ENCODE peak calls at places on chromosomes 1 and 21, in six cellular contexts. S is Peyer's patch; M is tibial nerve; I is small intestine; H is endodermal cell; Q is CD8-positive, alpha-beta T cell. B is an unnamed sample.

GRCh38 chr1:214552174-214552608 is 789 bp upstream of the PTPN14 start:
- DNase-seq in M (peak), S (peak), Q (no peak), I (peak), H (peak), B (peak)

GRCh38 chr1:3116560-3116959 is 47.6 kb downstream of the PRDM16 start:
- DNase-seq in I (no peak), Q (no peak), M (no peak), S (no peak), H (no peak), B (no peak)

GRCh38 chr1:215835951-215836350 is 268.8 kb downstream of the KCTD3 start:
- DNase-seq in I (no peak), M (no peak), Q (no peak), S (no peak), H (no peak), B (no peak)

GRCh38 chr1:51518730-51519047 is 377 bp downstream of the EPS15 start:
- DNase-seq in Q (peak), M (no peak), H (no peak), I (peak), S (peak), B (no peak)

GRCh38 chr21:25518491-25518911 is 88.8 kb downstream of the MRPL39 start:
- DNase-seq in I (no peak), S (no peak), M (no peak), H (peak), Q (no peak), B (no peak)

GRCh38 chr1:246324711-246325110 is 182.4 kb downstream of the SMYD3 start:
- DNase-seq in H (peak), Q (no peak), S (no peak), M (no peak), I (no peak), B (no peak)

GRCh38 chr1:218658899-218659298 is 313.8 kb downstream of the TGFB2 start:
- DNase-seq in H (no peak), Q (no peak), M (no peak), I (no peak), S (no peak), B (no peak)

GRCh38 chr21:25717491-25718139 is 17.1 kb downstream of the ATP5PF start:
- DNase-seq in S (no peak), Q (no peak), H (no peak), I (no peak), M (no peak), B (no peak)

GRCh38 chr1:80064524-80064923 is 1058.0 kb upstream of the ADGRL4 start:
- DNase-seq in S (no peak), H (no peak), Q (no peak), I (no peak), M (no peak), B (no peak)

GRCh38 chr21:28074676-28075075 is 918.0 kb downstream of the LTN1 start:
- DNase-seq in S (no peak), H (no peak), I (no peak), M (no peak), Q (no peak), B (no peak)

GRCh38 chr1:218546314-218546713 is 201.2 kb downstream of the TGFB2 start:
- DNase-seq in M (no peak), S (no peak), Q (no peak), I (no peak), H (no peak), B (no peak)

GRCh38 chr21:28518620-28519019 is 474.1 kb downstream of the LTN1 start:
- DNase-seq in S (no peak), H (no peak), Q (no peak), I (no peak), M (no peak), B (no peak)

GRCh38 chr21:16239659-16240265 is 510.0 kb downstream of the USP25 start:
- DNase-seq in Q (no peak), S (no peak), H (peak), M (no peak), I (no peak), B (no peak)

GRCh38 chr1:54273092-54273836 is 73.3 kb downstream of the MRPL37 start:
- DNase-seq in H (peak), S (no peak), I (peak), M (peak), Q (no peak), B (peak)

GRCh38 chr1:58465825-58466617 is 80.5 kb downstream of the OMA1 start:
- DNase-seq in S (no peak), I (no peak), Q (no peak), H (no peak), M (no peak), B (no peak)

GRCh38 chr21:43283136-43283924 is 114.5 kb downstream of the CRYAA start:
- DNase-seq in S (no peak), I (no peak), Q (no peak), M (no peak), H (no peak), B (no peak)

GRCh38 chr1:162016616-162017015 is 7.1 kb downstream of the OLFML2B start:
- DNase-seq in M (no peak), I (no peak), H (no peak), S (no peak), Q (no peak), B (no peak)

GRCh38 chr1:1217621-1218523 is 3.9 kb upstream of the TNFRSF4 start:
- DNase-seq in Q (no peak), H (peak), M (no peak), I (no peak), S (no peak), B (no peak)

GRCh38 chr1:24104854-24105253 is 7.1 kb downstream of the MYOM3 start:
- DNase-seq in I (no peak), M (no peak), Q (no peak), S (no peak), H (no peak), B (no peak)

GRCh38 chr1:89523597-89524368 is 846 bp upstream of the LRRC8B start:
- DNase-seq in Q (peak), H (peak), M (no peak), I (peak), S (peak), B (no peak)

GRCh38 chr1:55592122-55592521 is 377.0 kb upstream of the USP24 start:
- DNase-seq in S (no peak), H (no peak), Q (no peak), I (no peak), M (no peak), B (no peak)

GRCh38 chr1:3575953-3576352 is 35.4 kb downstream of the MEGF6 start:
- DNase-seq in I (no peak), Q (no peak), S (no peak), M (no peak), H (no peak), B (no peak)

GRCh38 chr1:206769331-206769731 is 1.2 kb upstream of the IL19 start:
- DNase-seq in I (peak), S (no peak), Q (no peak), H (no peak), M (no peak), B (no peak)

GRCh38 chr1:23601104-23601967 is 42.0 kb upstream of the ID3 start:
- DNase-seq in Q (no peak), S (no peak), M (no peak), I (no peak), H (no peak), B (no peak)

GRCh38 chr21:37914211-37914900 is 1.9 kb downstream of the KCNJ6 start:
- DNase-seq in S (no peak), Q (no peak), I (no peak), H (peak), M (no peak), B (no peak)

GRCh38 chr1:237228421-237228820 is 186.4 kb downstream of the RYR2 start:
- DNase-seq in I (no peak), M (no peak), S (no peak), H (no peak), Q (no peak), B (no peak)

GRCh38 chr1:212367474-212368072 is 47.1 kb downstream of the PACC1 start:
- DNase-seq in I (no peak), H (no peak), M (no peak), Q (no peak), S (no peak), B (no peak)

GRCh38 chr1:27342778-27343638 is 1.2 kb downstream of the SYTL1 start:
- DNase-seq in S (peak), M (no peak), Q (peak), I (peak), H (peak), B (peak)

GRCh38 chr1:54671985-54672608 is 30.5 kb downstream of the MROH7 start:
- DNase-seq in M (no peak), S (peak), H (peak), Q (peak), I (peak), B (peak)

GRCh38 chr1:52814465-52814864 is 28.1 kb upstream of the ZYG11A start:
- DNase-seq in M (no peak), I (no peak), S (no peak), H (no peak), Q (no peak), B (peak)

DNA sequence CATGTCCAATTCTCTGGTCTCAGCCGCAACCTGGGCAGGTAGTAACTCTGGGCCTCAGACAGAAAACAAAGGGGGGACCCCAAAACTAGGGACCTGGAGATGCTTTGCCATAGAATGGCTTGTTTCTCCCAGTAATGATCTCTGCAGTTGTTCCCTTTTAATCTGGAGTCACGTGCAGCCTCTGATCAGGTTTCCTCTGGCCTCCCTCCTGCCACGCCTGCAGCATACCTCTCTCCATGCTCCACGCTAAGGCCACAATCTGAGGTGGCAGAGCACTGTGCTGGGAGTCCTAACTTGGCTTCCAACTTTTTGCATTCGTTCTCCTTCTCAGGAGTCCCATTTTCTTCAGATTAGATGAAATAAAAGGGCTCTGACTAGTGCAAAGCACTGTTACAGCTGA is 1.9 kb downstream of the PABPC4 start:
- DNase-seq in S (no peak), M (no peak), Q (no peak), H (no peak), I (peak), B (no peak)
- H3K27ac ChIP-seq in S (peak), M (peak), Q (peak), H (no peak), I (peak), B (peak)

DNA sequence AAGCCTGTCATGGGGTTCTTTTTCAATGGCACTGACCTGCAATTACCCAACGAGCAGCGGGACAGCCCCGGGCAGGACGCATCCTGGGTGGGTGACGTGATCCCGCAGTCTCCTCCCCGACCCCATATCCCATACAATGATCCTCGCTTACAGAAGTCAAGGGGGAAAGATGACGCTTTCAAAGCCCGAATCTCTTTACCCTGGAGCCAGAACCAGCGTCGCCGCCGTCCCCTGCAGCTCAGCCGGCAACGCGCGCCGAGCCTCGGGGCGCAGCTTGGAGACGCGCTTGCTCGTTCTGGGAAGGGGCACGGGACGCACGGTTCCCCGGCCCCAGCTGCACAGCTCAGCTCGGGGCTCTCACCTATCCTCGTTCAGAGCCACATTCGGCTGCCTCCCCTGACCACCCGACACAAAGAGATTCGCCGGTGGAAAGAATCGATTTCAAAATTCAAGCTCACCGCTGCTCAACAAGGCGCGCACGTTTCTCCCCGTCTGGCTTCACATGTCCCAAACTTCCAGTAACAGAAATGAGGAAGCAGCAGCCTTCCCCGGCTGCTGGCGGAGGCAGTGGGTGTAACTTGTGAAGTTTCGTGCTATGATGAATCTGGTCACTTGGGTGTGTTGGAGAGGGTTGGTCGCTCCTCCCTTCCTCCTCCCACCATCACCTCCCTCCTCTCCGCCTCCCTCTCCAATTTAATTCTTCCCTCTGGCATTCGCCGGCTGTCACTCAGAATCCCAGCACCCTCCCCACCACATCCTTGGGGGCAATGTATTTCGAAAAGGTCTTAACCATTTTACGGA is at the start of gene TIAM1:
- DNase-seq in M (peak), H (peak), S (no peak), I (peak), Q (no peak), B (peak)
- H3K4me3 ChIP-seq in M (peak), H (peak), S (peak), I (no peak), Q (peak), B (peak)

GRCh38 chr1:21206117-21206516 is 29.4 kb upstream of the EIF4G3 start:
- DNase-seq in S (no peak), M (no peak), Q (no peak), I (no peak), H (no peak), B (no peak)

GRCh38 chr1:21201650-21202049 is 25.0 kb upstream of the EIF4G3 start:
- DNase-seq in H (no peak), I (no peak), M (no peak), S (no peak), Q (no peak), B (no peak)

GRCh38 chr1:21205416-21205815 is 28.7 kb upstream of the EIF4G3 start:
- DNase-seq in I (no peak), H (no peak), S (no peak), M (no peak), Q (no peak), B (no peak)

GRCh38 chr1:21198929-21199328 is 22.2 kb upstream of the EIF4G3 start:
- DNase-seq in I (no peak), S (no peak), H (no peak), Q (no peak), M (no peak), B (no peak)

DNA sequence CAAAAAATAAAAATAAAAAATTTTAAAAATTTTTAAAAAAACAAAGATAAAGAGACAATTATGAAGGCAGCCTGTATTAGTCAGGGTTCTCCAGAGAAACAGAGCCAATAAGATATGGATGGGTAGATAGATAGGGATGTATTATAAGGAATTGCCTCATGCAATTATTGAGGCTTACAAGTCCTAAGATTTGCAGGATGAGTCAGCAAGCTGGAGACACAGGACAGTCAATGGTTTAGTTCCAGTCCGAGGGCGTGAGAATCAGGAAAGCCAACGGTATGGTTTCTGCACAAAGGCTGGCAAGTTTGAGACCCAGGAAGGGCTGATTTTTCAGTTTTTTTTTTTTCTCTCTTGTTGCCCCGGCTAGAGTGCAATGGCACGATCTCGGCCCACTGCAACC is 24.1 kb upstream of the EIF4G3 start:
- DNase-seq in H (no peak), I (no peak), S (no peak), M (no peak), Q (no peak), B (no peak)
- H3K27ac ChIP-seq in H (no peak), I (no peak), S (no peak), M (no peak), Q (no peak), B (no peak)

GRCh38 chr1:21510113-21510493 is 880 bp downstream of the ALPL start:
- DNase-seq in M (no peak), H (peak), I (no peak), Q (no peak), S (no peak), B (no peak)

GRCh38 chr1:21507511-21508270 is 1.5 kb upstream of the ALPL start:
- DNase-seq in S (no peak), Q (no peak), H (no peak), I (no peak), M (no peak), B (no peak)

GRCh38 chr1:21506804-21507203 is 2.4 kb upstream of the ALPL start:
- DNase-seq in M (no peak), I (no peak), H (no peak), S (no peak), Q (no peak), B (no peak)

GRCh38 chr1:21509351-21510112 is at the start of gene ALPL:
- DNase-seq in H (peak), M (no peak), I (no peak), Q (no peak), S (no peak), B (no peak)

GRCh38 chr1:21508580-21509350 is 458 bp upstream of the ALPL start:
- DNase-seq in I (peak), H (peak), M (peak), Q (peak), S (peak), B (peak)
- H3K4me3 ChIP-seq in I (no peak), H (peak), M (peak), Q (peak), S (peak), B (no peak)

DNA sequence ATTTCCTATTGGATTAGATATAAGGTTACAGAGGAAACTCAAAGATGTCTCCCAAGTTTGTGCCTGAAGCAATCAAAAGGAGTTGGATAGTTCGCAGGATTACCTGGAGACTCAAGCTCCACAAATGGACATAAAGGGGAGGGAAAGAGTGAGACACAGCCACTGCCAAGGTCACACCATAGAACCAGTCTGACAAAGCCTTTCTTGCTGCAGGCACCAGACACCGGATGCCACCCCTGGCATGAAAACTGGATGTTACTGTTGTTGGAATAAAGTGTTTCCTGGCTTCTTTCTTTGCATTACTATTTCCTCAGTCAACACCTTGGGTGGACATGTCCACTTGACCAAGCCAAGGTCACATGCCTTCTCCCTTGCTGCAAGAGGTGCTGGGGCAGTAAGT is 70.6 kb downstream of the SNRPE start:
- DNase-seq in S (no peak), I (no peak), M (no peak), Q (no peak), H (no peak), B (no peak)
- H3K27ac ChIP-seq in S (no peak), I (no peak), M (no peak), Q (no peak), H (no peak), B (no peak)

GRCh38 chr1:193187114-193187513 is 701 bp upstream of the B3GALT2 start:
- DNase-seq in H (no peak), I (no peak), M (no peak), S (no peak), Q (no peak), B (no peak)
- H3K4me3 ChIP-seq in H (no peak), I (no peak), M (no peak), S (no peak), Q (no peak), B (no peak)

DNA sequence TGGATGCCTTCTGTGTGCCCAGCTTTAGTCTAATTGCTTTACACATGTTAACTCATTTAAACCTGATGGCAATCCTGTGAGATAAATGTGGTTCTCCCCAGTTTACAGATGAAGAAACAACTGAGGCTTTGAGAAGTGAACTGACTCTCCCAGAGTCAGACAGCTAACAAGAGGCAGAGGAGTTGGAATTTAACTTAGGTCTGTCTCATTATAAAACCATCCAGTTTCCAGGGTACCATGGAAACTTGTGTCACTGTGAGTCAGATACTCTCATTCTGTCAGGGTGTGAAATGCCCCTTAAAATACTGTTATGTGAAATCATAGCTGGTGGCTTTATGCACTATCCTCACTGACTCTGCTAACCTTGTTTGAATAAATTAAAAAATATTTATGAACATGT is 206.6 kb downstream of the PBX1 start:
- DNase-seq in I (no peak), H (no peak), S (no peak), M (no peak), Q (no peak), B (no peak)
- H3K27ac ChIP-seq in I (no peak), H (no peak), S (no peak), M (no peak), Q (no peak), B (no peak)

GRCh38 chr1:117656202-117656641 is 50.4 kb downstream of the TENT5C start:
- DNase-seq in I (peak), S (no peak), M (no peak), Q (peak), H (no peak), B (no peak)

GRCh38 chr1:117657949-117658660 is 52.3 kb downstream of the TENT5C start:
- DNase-seq in S (no peak), M (no peak), I (no peak), H (no peak), Q (no peak), B (no peak)

GRCh38 chr1:117658676-117659075 is 52.8 kb downstream of the TENT5C start:
- DNase-seq in Q (peak), I (peak), H (no peak), S (no peak), M (no peak), B (no peak)

GRCh38 chr1:117655220-117655577 is 49.4 kb downstream of the TENT5C start:
- DNase-seq in S (no peak), M (no peak), Q (no peak), I (peak), H (no peak), B (no peak)

DNA sequence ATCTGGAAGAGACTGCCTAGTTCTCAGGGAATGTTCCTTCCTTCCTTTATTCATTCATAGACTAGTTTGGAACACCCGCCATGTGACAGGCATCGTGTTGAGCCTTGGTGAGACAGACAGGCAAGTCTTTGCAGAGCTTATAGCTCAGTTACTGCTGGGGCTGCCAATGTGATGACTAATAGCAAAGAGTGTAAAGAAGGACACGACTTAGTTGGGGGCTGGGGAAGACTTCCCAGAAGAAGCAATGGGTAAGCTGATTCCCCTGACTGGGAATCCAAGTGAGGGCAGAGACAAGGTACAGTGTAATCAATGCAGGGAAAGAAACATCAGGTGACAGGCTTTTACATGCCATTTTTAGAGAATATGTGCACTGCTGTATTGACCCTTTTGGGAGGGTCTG is 51.2 kb downstream of the TENT5C start:
- DNase-seq in H (peak), I (no peak), M (no peak), Q (no peak), S (no peak), B (no peak)
- H3K4me3 ChIP-seq in H (no peak), I (no peak), M (no peak), Q (no peak), S (no peak), B (no peak)

B was measured in lung.